ENCODE peak calls at places on chromosomes 1 and 21, in six cellular contexts. E is DND-41, X is GM23248, B is fibroblast of lung, F is mammary epithelial cell, Q is neural progenitor cell. V is an unnamed sample.

GRCh38 chr21:14376854-14377253 is 6.1 kb downstream of the HSPA13 start:
- DNase-seq in E (no peak), B (no peak), X (no peak), Q (no peak), F (no peak), V (no peak)

GRCh38 chr1:225544924-225545323 is 108.0 kb downstream of the ENAH start:
- DNase-seq in Q (no peak), F (no peak), B (no peak), X (no peak), E (no peak), V (no peak)

GRCh38 chr1:225407755-225408154 is 20.1 kb downstream of the LBR start:
- DNase-seq in E (no peak), Q (no peak), X (no peak), F (no peak), B (no peak), V (no peak)

GRCh38 chr1:168161459-168161858 is 17.3 kb upstream of the TIPRL start:
- DNase-seq in B (no peak), F (no peak), X (no peak), Q (no peak), E (no peak), V (no peak)

GRCh38 chr1:28109639-28110038 is 21.2 kb upstream of the EYA3 start:
- DNase-seq in E (no peak), Q (no peak), B (no peak), X (no peak), F (no peak), V (no peak)

GRCh38 chr1:54081306-54082270 is 28.2 kb downstream of the TCEANC2 start:
- DNase-seq in F (peak; percentile 72), X (peak; percentile 76), E (peak; percentile 62), B (peak; percentile 66), Q (peak; percentile 90), V (peak; percentile 91)

GRCh38 chr1:2999571-2999970 is 21.7 kb upstream of the ACTRT2 start:
- DNase-seq in B (no peak), E (no peak), Q (no peak), X (no peak), F (no peak), V (no peak)

GRCh38 chr21:33901421-33902288 is 13.9 kb downstream of the ATP5PO start:
- DNase-seq in F (peak; percentile 33), Q (peak; percentile 74), X (peak; percentile 78), E (peak; percentile 40), B (peak; percentile 63), V (peak; percentile 70)

GRCh38 chr1:94110946-94111740 is 9.8 kb downstream of the ABCA4 start:
- DNase-seq in X (no peak), Q (no peak), F (no peak), B (no peak), E (no peak), V (no peak)

GRCh38 chr1:151773698-151774097 is 10.4 kb upstream of the MRPL9 start:
- DNase-seq in Q (no peak), B (no peak), F (peak; percentile 96), E (no peak), X (peak; percentile 80), V (no peak)

GRCh38 chr1:193524616-193525015 is 338.2 kb upstream of the B3GALT2 start:
- DNase-seq in E (no peak), F (no peak), B (no peak), X (no peak), Q (no peak), V (no peak)

GRCh38 chr1:103106426-103107321 is 1.6 kb downstream of the COL11A1 start:
- DNase-seq in Q (peak; percentile 81), X (peak; percentile 65), E (no peak), F (peak; percentile 36), B (peak; percentile 46), V (peak; percentile 57)

GRCh38 chr1:89361681-89362080 is 2.2 kb upstream of the GBP6 start:
- DNase-seq in X (no peak), Q (no peak), B (no peak), F (no peak), E (no peak), V (no peak)

DNA sequence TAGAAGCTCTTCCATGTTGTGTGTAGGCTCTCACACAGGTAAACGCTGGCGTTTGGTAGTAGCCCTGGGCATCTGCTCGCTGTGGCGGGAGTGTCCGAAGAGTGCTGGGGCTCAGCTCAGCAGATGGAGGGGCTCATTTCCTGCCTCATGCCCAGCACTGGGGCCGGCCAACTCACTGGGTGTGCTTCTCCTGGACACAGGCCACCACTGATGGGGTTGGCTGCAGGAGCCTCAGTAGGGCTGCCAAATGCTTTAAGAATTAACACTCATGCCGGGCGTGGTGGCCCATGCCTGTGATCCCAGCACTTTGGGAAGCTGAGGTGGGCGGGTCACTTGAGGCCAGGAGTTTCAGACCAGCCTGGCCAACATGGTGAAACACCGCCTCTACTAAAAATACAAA is 20.9 kb downstream of the UQCRHL start:
- DNase-seq in B (peak; percentile 72), F (peak; percentile 54), X (peak; percentile 92), E (no peak), Q (no peak), V (no peak)
- H3K27ac ChIP-seq in B (no peak overlapping the region), F (peak overlapping the region; percentile 6), X (peak overlapping the region; percentile 85), E (no peak overlapping the region), Q (no peak overlapping the region), V (no peak overlapping the region)

DNA sequence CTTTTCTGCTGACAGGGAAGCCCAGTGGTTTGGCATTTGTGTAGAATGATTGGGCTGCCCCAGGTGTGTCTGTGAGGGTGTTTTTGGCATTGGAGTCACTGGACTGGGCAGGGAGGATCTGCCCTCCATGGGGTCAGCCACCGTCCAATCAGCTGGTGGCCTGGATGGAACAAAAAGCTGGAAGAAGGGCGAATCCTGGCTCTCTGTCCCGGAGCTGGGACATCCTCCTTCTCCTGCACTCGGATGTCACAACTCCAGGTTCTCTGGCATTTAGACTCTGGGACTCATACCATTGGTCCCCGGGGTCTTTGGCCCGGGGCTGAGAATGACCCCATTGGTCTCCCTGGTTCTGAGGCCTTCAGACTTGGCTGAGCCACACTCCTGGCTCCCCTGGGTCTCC is 11.2 kb downstream of the SPSB1 start:
- DNase-seq in E (no peak), B (no peak), Q (no peak), F (no peak), X (no peak), V (no peak)
- H3K9ac ChIP-seq in E (no peak overlapping the region), B (no peak overlapping the region), Q (no peak overlapping the region), F (no peak overlapping the region), X (no peak overlapping the region), V (no peak overlapping the region)

GRCh38 chr1:205810448-205811157 is 2.4 kb downstream of the SLC41A1 start:
- DNase-seq in B (no peak), F (no peak), X (peak; percentile 31), Q (peak; percentile 44), E (peak; percentile 13), V (no peak)
- H3K27ac ChIP-seq in B (no peak overlapping the region), F (no peak overlapping the region), X (no peak overlapping the region), Q (no peak overlapping the region), E (no peak overlapping the region), V (no peak overlapping the region)

DNA sequence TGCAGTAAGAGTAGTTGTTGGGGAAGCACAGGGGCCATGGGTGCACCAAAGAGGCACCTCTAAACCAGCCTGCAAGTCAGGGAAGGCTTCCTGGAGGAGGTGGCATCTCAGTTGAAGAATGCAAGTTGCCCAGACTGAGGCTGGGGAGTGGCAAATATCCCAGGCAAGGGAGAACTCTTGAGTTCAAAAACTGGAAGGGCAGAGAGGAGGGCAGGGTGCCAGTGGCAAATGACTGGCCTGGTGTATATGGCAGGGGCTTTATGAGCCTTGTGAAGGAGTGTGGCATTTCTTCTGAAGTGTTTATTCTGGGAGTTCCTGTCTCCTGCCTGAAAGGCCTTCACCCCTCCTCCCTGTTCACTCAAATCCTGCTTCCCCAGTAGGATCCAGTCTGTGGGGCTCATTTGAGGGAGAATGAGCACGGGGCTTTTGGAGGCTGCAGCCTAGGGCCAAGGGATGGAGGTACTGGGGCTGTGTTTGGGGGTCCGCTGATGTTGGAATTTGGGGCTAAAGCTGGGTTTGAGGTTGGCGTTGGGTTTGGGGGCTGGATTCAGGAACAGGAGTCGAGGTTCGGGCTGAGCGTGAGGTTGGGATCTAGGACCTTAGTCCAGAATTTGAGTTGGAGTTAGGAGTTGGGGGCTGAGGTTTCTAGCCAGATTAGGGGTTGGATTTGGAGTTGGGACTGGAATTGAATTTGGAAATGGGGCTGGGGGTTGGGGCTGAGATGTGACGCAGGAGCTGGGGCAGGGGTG is at the start of gene TMEM125:
- DNase-seq in Q (no peak), B (no peak), X (no peak), E (no peak), F (no peak), V (no peak)
- H3K9ac ChIP-seq in Q (no peak within 1 kb of the TSS), B (no peak within 1 kb of the TSS), X (no peak within 1 kb of the TSS), E (no peak within 1 kb of the TSS), F (no peak within 1 kb of the TSS), V (no peak within 1 kb of the TSS)

GRCh38 chr21:35475768-35476167 is 426.7 kb upstream of the RUNX1 start:
- DNase-seq in Q (no peak), F (no peak), E (peak; percentile 64), X (peak; percentile 54), B (peak; percentile 84), V (no peak)
- H3K27ac ChIP-seq in Q (no peak overlapping the region), F (no peak overlapping the region), E (peak overlapping the region; percentile 94), X (peak overlapping the region; percentile 43), B (peak overlapping the region; percentile 52), V (no peak overlapping the region)

V was measured in Karpas-422.